ENCODE peak calls at places on chromosomes 6 and 20, in ten cellular contexts. S is nucleus accumbens; U is NCI-H1092 treated with DMSO at 0.1 percent for 48 hours; O is NCI-H2029; X is activated effector memory CD4-positive, alpha-beta T cell treated with anti-CD3 and anti-CD28 coated beads, Interleukin-2, amount 50 U/mL, for 16 hours; E is DMS79; M is stimulated activated CD4-positive, alpha-beta T cell treated with anti-CD3 and anti-CD28 coated beads, Interleukin-1b, Interleukin-23, amount 100 ng/mL, for 4 hours; B is osteocyte; V is HT1080; J is neuronal stem cell. D is an unnamed sample.

GRCh38 chr20:59207742-59208357 is 44.2 kb downstream of the ZNF831 start:
- DNase-seq in S (peak), U (no peak), O (no peak), X (peak), E (peak), M (peak), B (peak), V (peak), J (peak), D (peak)

GRCh38 chr20:4327956-4328355 is 312.6 kb upstream of the RNF24 start:
- DNase-seq in S (no peak), U (no peak), O (no peak), X (no peak), E (no peak), M (no peak), B (peak), V (no peak), J (no peak), D (no peak)

GRCh38 chr6:141677598-141678211 is 455.0 kb upstream of the GJE1 start:
- DNase-seq in S (no peak), U (peak), O (no peak), X (no peak), E (no peak), M (no peak), B (no peak), V (peak), J (peak), D (peak)

GRCh38 chr6:105179244-105180065 is at the start of gene POPDC3:
- DNase-seq in S (peak), U (peak), O (peak), X (no peak), E (peak), M (no peak), B (no peak), V (peak), J (peak), D (peak)

GRCh38 chr6:6196762-6197161 is 123.7 kb downstream of the F13A1 start:
- DNase-seq in S (no peak), U (no peak), O (no peak), X (no peak), E (no peak), M (no peak), B (no peak), V (no peak), J (no peak), D (no peak)

GRCh38 chr6:12545837-12546658 is 170.5 kb upstream of the PHACTR1 start:
- DNase-seq in S (no peak), U (no peak), O (no peak), X (no peak), E (no peak), M (no peak), B (no peak), V (peak), J (no peak), D (no peak)

GRCh38 chr6:151763303-151763702 is 44.2 kb upstream of the ESR1 start:
- DNase-seq in S (no peak), U (no peak), O (no peak), X (no peak), E (no peak), M (no peak), B (no peak), V (peak), J (no peak), D (no peak)

GRCh38 chr6:105993341-105993740 is 92.8 kb upstream of the PRDM1 start:
- DNase-seq in S (no peak), U (no peak), O (no peak), X (no peak), E (no peak), M (no peak), B (no peak), V (no peak), J (no peak), D (no peak)

GRCh38 chr6:41706876-41707564 is 28.4 kb downstream of the TFEB start:
- DNase-seq in S (peak), U (no peak), O (no peak), X (no peak), E (no peak), M (no peak), B (no peak), V (no peak), J (no peak), D (peak)

GRCh38 chr20:12201289-12201991 is 283.7 kb downstream of the BTBD3 start:
- DNase-seq in S (no peak), U (no peak), O (no peak), X (no peak), E (no peak), M (no peak), B (no peak), V (peak), J (no peak), D (peak)

GRCh38 chr6:39980839-39981580 is 46.7 kb upstream of the MOCS1 start:
- DNase-seq in S (peak), U (peak), O (peak), X (no peak), E (peak), M (no peak), B (no peak), V (peak), J (peak), D (peak)

GRCh38 chr20:57941572-57942381 is 232.0 kb upstream of the PMEPA1 start:
- DNase-seq in S (no peak), U (no peak), O (peak), X (no peak), E (no peak), M (no peak), B (no peak), V (no peak), J (no peak), D (peak)

GRCh38 chr20:57991211-57991841 is 237.1 kb downstream of the ANKRD60 start:
- DNase-seq in S (no peak), U (no peak), O (no peak), X (peak), E (no peak), M (no peak), B (no peak), V (peak), J (no peak), D (peak)

GRCh38 chr20:58224974-58225373 is 3.5 kb downstream of the ANKRD60 start:
- DNase-seq in S (no peak), U (no peak), O (no peak), X (no peak), E (no peak), M (no peak), B (no peak), V (no peak), J (no peak), D (peak)

GRCh38 chr6:118371955-118372354 is 176.1 kb upstream of the PLN start:
- DNase-seq in S (no peak), U (no peak), O (no peak), X (no peak), E (no peak), M (no peak), B (no peak), V (no peak), J (no peak), D (no peak)

GRCh38 chr6:127737009-127737486 is 160.1 kb downstream of the C6orf58 start:
- DNase-seq in S (peak), U (peak), O (peak), X (peak), E (peak), M (peak), B (no peak), V (peak), J (peak), D (peak)

GRCh38 chr20:10715035-10715434 is 41.2 kb upstream of the JAG1 start:
- DNase-seq in S (no peak), U (no peak), O (no peak), X (no peak), E (no peak), M (no peak), B (no peak), V (peak), J (no peak), D (peak)

GRCh38 chr6:42428326-42429041 is 23.2 kb downstream of the TRERF1 start:
- DNase-seq in S (peak), U (no peak), O (no peak), X (peak), E (no peak), M (peak), B (no peak), V (no peak), J (no peak), D (peak)

GRCh38 chr6:44468835-44469234 is 81.3 kb downstream of the CDC5L start:
- DNase-seq in S (no peak), U (no peak), O (no peak), X (no peak), E (no peak), M (no peak), B (peak), V (no peak), J (no peak), D (no peak)

GRCh38 chr6:20711518-20711917 is 177.3 kb downstream of the CDKAL1 start:
- DNase-seq in S (no peak), U (no peak), O (no peak), X (no peak), E (no peak), M (no peak), B (no peak), V (peak), J (no peak), D (no peak)

GRCh38 chr6:135936606-135937005 is 85.1 kb downstream of the PDE7B start:
- DNase-seq in S (no peak), U (no peak), O (no peak), X (no peak), E (no peak), M (no peak), B (no peak), V (peak), J (no peak), D (peak)

GRCh38 chr6:15776458-15776980 is 113.7 kb upstream of the DTNBP1 start:
- DNase-seq in S (no peak), U (no peak), O (no peak), X (no peak), E (no peak), M (no peak), B (no peak), V (no peak), J (no peak), D (no peak)

GRCh38 chr6:32244270-32244669 is 20.4 kb upstream of the NOTCH4 start:
- DNase-seq in S (no peak), U (no peak), O (no peak), X (no peak), E (no peak), M (no peak), B (no peak), V (no peak), J (no peak), D (no peak)

GRCh38 chr6:7261030-7261841 is 51.8 kb downstream of the SSR1 start:
- DNase-seq in S (peak), U (peak), O (peak), X (peak), E (peak), M (peak), B (peak), V (peak), J (peak), D (peak)

GRCh38 chr6:2935566-2936291 is 32.6 kb upstream of the SERPINB9 start:
- DNase-seq in S (no peak), U (no peak), O (no peak), X (peak), E (no peak), M (no peak), B (peak), V (no peak), J (no peak), D (no peak)

GRCh38 chr6:66772785-66773184 is 1065.8 kb upstream of the EYS start:
- DNase-seq in S (no peak), U (no peak), O (no peak), X (no peak), E (no peak), M (no peak), B (no peak), V (peak), J (no peak), D (no peak)

GRCh38 chr6:55528624-55529023 is 50.4 kb downstream of the HMGCLL1 start:
- DNase-seq in S (no peak), U (no peak), O (no peak), X (no peak), E (no peak), M (no peak), B (no peak), V (peak), J (peak), D (peak)

GRCh38 chr6:15522427-15522826 is 140.4 kb downstream of the DTNBP1 start:
- DNase-seq in S (no peak), U (no peak), O (no peak), X (peak), E (no peak), M (no peak), B (peak), V (no peak), J (no peak), D (no peak)

GRCh38 chr6:167699141-167700036 is 127.3 kb upstream of the AFDN start:
- DNase-seq in S (peak), U (no peak), O (no peak), X (peak), E (no peak), M (peak), B (no peak), V (peak), J (no peak), D (no peak)

GRCh38 chr6:130788954-130789353 is 38.3 kb upstream of the SMLR1 start:
- DNase-seq in S (no peak), U (no peak), O (no peak), X (no peak), E (no peak), M (no peak), B (no peak), V (no peak), J (no peak), D (no peak)

GRCh38 chr6:113047148-113047547 is 700.0 kb downstream of the RFPL4B start:
- DNase-seq in S (no peak), U (no peak), O (no peak), X (no peak), E (no peak), M (no peak), B (no peak), V (peak), J (no peak), D (no peak)

GRCh38 chr20:40663991-40664880 is 24.8 kb downstream of the MAFB start:
- DNase-seq in S (no peak), U (no peak), O (no peak), X (no peak), E (no peak), M (no peak), B (no peak), V (no peak), J (no peak), D (no peak)